ENCODE peak calls at places on chromosomes 13 and 19, in four cellular contexts. W, A, F and P are unnamed samples.

GRCh38 chr19:5133986-5134595 is 165.2 kb downstream of the KDM4B start:
- DNase-seq in W (no peak), A (no peak), F (no peak), P (no peak)

GRCh38 chr19:3298853-3299449 is 67.4 kb upstream of the NFIC start:
- DNase-seq in W (no peak), A (no peak), F (no peak), P (no peak)

GRCh38 chr13:31773538-31773937 is 34.2 kb downstream of the RXFP2 start:
- DNase-seq in W (no peak), A (no peak), F (no peak), P (no peak)

GRCh38 chr13:21139374-21139773 is 37.0 kb downstream of the SKA3 start:
- DNase-seq in W (no peak), A (no peak), F (no peak), P (no peak)

GRCh38 chr13:91184244-91184926 is 163.1 kb upstream of the MIR17HG start:
- DNase-seq in W (no peak), A (no peak), F (no peak), P (peak)

GRCh38 chr13:94673841-94674240 is 38.5 kb downstream of the SOX21 start:
- DNase-seq in W (no peak), A (no peak), F (no peak), P (no peak)

GRCh38 chr19:33005440-33005839 is 33.4 kb downstream of the FAAP24 start:
- DNase-seq in W (no peak), A (no peak), F (no peak), P (no peak)

GRCh38 chr13:51243832-51244231 is 21.6 kb downstream of the FAM124A start:
- DNase-seq in W (no peak), A (no peak), F (no peak), P (no peak)

GRCh38 chr19:13024126-13024957 is 29.1 kb downstream of the NFIX start:
- DNase-seq in W (no peak), A (no peak), F (no peak), P (no peak)

GRCh38 chr13:99777873-99778272 is 193.7 kb downstream of the ZIC5 start:
- DNase-seq in W (no peak), A (no peak), F (no peak), P (no peak)

GRCh38 chr13:99944606-99945005 is 27.0 kb downstream of the ZIC5 start:
- DNase-seq in W (no peak), A (no peak), F (no peak), P (no peak)

GRCh38 chr19:6693681-6694080 is 23.7 kb upstream of the TNFSF14 start:
- DNase-seq in W (no peak), A (peak), F (peak), P (no peak)

GRCh38 chr13:40026741-40027140 is 371.3 kb downstream of the COG6 start:
- DNase-seq in W (peak), A (no peak), F (no peak), P (no peak)

GRCh38 chr13:27022571-27023311 is 148.9 kb downstream of the USP12 start:
- DNase-seq in W (no peak), A (peak), F (no peak), P (no peak)

GRCh38 chr13:25300861-25301346 is 521 bp upstream of the NUP58 start:
- DNase-seq in W (no peak), A (no peak), F (no peak), P (peak)

GRCh38 chr13:85675508-85675907 is 123.7 kb downstream of the SLITRK6 start:
- DNase-seq in W (no peak), A (no peak), F (no peak), P (no peak)

GRCh38 chr19:6707658-6708018 is 12.8 kb downstream of the C3 start:
- DNase-seq in W (no peak), A (no peak), F (no peak), P (no peak)

GRCh38 chr13:106449096-106449495 is 86.4 kb downstream of the EFNB2 start:
- DNase-seq in W (no peak), A (no peak), F (no peak), P (no peak)

GRCh38 chr13:96994030-96994848 is at the start of gene OXGR1:
- DNase-seq in W (no peak), A (no peak), F (peak), P (peak)

GRCh38 chr13:80379245-80379644 is 38.3 kb upstream of the SPRY2 start:
- DNase-seq in W (no peak), A (no peak), F (no peak), P (no peak)

GRCh38 chr13:31882794-31883193 is 143.5 kb downstream of the RXFP2 start:
- DNase-seq in W (no peak), A (no peak), F (no peak), P (no peak)

GRCh38 chr19:46704379-46705076 is 12.4 kb downstream of the PRKD2 start:
- DNase-seq in W (no peak), A (peak), F (peak), P (peak)

GRCh38 chr13:84810781-84811180 is 928.5 kb upstream of the SLITRK1 start:
- DNase-seq in W (no peak), A (no peak), F (no peak), P (no peak)

GRCh38 chr13:23554000-23554399 is 16.2 kb upstream of the TNFRSF19 start:
- DNase-seq in W (no peak), A (no peak), F (no peak), P (no peak)

GRCh38 chr13:55361141-55361540 is 1779.6 kb upstream of the PRR20A start:
- DNase-seq in W (no peak), A (no peak), F (no peak), P (no peak)

GRCh38 chr13:51067376-51068125 is 43.5 kb downstream of the C13orf42 start:
- DNase-seq in W (no peak), A (no peak), F (no peak), P (no peak)

GRCh38 chr13:21011378-21011777 is 50.0 kb downstream of the LATS2 start:
- DNase-seq in W (no peak), A (no peak), F (no peak), P (no peak)

GRCh38 chr13:95099541-95099940 is 201.7 kb downstream of the ABCC4 start:
- DNase-seq in W (no peak), A (peak), F (no peak), P (no peak)

GRCh38 chr13:48492123-48493075 is 40.5 kb downstream of the RCBTB2 start:
- DNase-seq in W (peak), A (no peak), F (no peak), P (no peak)

GRCh38 chr19:47423203-47423882 is 4.0 kb upstream of the MEIS3 start:
- DNase-seq in W (no peak), A (no peak), F (no peak), P (no peak)

GRCh38 chr13:100254002-100254401 is 165.1 kb downstream of the PCCA start:
- DNase-seq in W (no peak), A (no peak), F (no peak), P (no peak)

GRCh38 chr13:83350569-83350968 is 531.7 kb downstream of the SLITRK1 start:
- DNase-seq in W (no peak), A (no peak), F (no peak), P (no peak)

DNA sequence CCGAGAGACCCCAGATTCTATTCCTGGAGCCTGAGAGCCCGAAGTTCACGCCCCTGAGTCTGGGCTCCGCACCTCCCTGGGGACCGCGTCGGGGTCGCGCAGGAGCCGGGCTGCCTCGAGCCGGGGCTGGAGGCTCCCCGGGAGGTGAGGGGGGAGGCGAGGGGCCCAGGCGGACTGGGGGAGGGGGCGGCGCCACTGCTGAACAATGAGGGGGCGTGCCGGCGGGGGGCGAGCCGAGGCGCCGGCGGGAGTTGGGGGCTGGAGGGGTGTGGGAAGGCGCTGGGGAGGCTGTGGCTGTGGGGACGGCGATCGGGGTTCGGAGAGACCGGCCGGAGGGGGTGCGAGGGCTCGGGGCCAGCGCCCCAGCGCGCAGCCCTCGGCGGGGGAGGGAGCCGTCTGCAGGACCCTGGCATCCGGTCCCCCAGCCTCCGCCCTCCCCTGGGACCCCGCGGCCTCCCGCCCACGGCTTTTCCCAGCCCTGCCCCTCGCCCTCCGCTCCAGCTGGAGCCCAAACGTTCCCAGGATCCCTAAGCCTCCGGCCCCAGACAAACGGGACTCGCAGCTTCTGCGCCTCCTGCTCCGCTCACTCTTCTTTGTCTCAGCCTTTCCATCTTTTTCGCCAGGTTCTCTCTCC is 917 bp downstream of the PLEKHG2 start:
- DNase-seq in W (no peak), A (no peak), F (peak), P (no peak)
- TF ChIP-seq FOXM1 in W (no peak), A (no peak), F (no peak), P (no peak)

GRCh38 chr19:54414156-54414555 is 1.1 kb upstream of the TTYH1 start:
- DNase-seq in W (no peak), A (no peak), F (no peak), P (no peak)
- TF ChIP-seq FOXM1 in W (no peak), A (no peak), F (no peak), P (no peak)

GRCh38 chr19:49363265-49364082 is at the start of gene DKKL1:
- DNase-seq in W (peak), A (peak), F (peak), P (peak)

GRCh38 chr19:49361438-49362047 is 673 bp downstream of the TEAD2 start:
- DNase-seq in W (no peak), A (peak), F (peak), P (peak)

GRCh38 chr19:49364083-49364687 is 508 bp downstream of the DKKL1 start:
- DNase-seq in W (no peak), A (no peak), F (peak), P (no peak)

GRCh38 chr19:49362926-49363264 is 679 bp upstream of the TEAD2 start:
- DNase-seq in W (no peak), A (peak), F (no peak), P (peak)

DNA sequence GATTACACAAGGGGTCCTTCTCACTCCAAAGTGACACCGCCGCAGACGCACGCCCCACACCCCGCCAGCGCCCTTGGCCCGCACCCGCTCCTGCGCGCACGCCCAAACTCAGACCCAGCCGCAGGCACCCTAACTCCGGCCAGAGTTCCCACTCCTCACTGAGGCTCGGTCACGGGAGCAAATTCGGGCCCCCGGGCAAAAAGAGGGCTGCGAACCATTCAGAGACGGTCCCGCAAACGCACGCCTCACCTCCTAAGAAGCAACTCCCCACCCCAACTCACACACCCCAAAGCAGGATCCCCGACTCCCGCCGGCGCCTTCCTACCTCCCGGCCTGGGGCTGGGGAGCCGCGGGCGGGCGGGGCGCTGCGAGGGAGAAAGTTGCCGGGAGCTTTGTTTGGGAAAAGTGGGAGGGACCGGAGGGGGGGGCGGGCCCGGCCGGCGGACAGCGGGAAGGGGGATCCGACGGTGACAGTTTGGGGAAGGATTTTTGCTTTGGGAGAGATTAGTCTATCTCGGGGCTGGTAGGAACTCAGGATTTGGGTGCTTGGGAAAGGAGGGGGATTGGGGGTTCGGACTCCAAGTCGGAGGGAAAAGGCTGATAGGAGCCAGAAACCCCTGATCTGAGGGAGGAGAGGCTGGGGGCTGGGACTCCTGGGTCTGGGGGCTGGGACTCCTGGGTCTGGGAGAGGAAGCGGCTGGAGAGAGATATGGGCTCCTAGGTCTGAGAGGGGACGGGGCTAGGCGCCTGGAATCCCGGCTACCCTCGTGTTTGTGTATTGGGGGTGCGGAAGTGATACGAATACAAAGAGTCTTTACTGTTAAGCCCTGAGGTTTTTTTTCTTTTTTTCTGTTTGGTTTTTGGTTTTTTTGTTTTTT is at the start of gene TEAD2:
- DNase-seq in W (no peak), A (peak), F (peak), P (peak)
- TF ChIP-seq FOXM1 in W (no peak), A (no peak), F (no peak), P (no peak)

GRCh38 chr19:19510432-19510831 is 4.9 kb downstream of the TSSK6 start:
- DNase-seq in W (no peak), A (no peak), F (no peak), P (no peak)
- TF ChIP-seq FOXM1 in W (no peak), A (no peak), F (no peak), P (no peak)

GRCh38 chr13:112592647-112593046 is 4.7 kb upstream of the TUBGCP3 start:
- DNase-seq in W (no peak), A (no peak), F (no peak), P (no peak)
- TF ChIP-seq FOXM1 in W (no peak), A (no peak), F (no peak), P (no peak)

GRCh38 chr19:14300281-14300680 is 81.0 kb upstream of the ADGRE5 start:
- DNase-seq in W (no peak), A (no peak), F (no peak), P (no peak)
- TF ChIP-seq FOXM1 in W (no peak), A (no peak), F (no peak), P (no peak)

GRCh38 chr13:110681868-110682550 is 23.9 kb downstream of the CARS2 start:
- DNase-seq in W (no peak), A (no peak), F (no peak), P (no peak)

GRCh38 chr13:110683203-110683883 is 22.6 kb downstream of the CARS2 start:
- DNase-seq in W (no peak), A (peak), F (no peak), P (no peak)

GRCh38 chr13:110682746-110683145 is 23.2 kb downstream of the CARS2 start:
- DNase-seq in W (no peak), A (no peak), F (no peak), P (no peak)

GRCh38 chr13:110677731-110678545 is 28.0 kb downstream of the CARS2 start:
- DNase-seq in W (no peak), A (no peak), F (no peak), P (no peak)

GRCh38 chr13:110680852-110681251 is 25.1 kb downstream of the CARS2 start:
- DNase-seq in W (no peak), A (peak), F (peak), P (peak)
- TF ChIP-seq FOXM1 in W (no peak), A (no peak), F (no peak), P (no peak)

GRCh38 chr13:44068737-44069136 is 189.0 kb downstream of the LACC1 start:
- DNase-seq in W (no peak), A (no peak), F (no peak), P (no peak)
- TF ChIP-seq FOXM1 in W (no peak), A (no peak), F (no peak), P (no peak)

GRCh38 chr13:71306821-71307220 is 560.2 kb downstream of the DACH1 start:
- DNase-seq in W (no peak), A (no peak), F (no peak), P (no peak)
- TF ChIP-seq FOXM1 in W (no peak), A (no peak), F (no peak), P (no peak)